ENCODE peak calls at places on chromosomes 4 and X, in five cellular contexts. U, A, Q, S and C are unnamed samples.

GRCh38 chrX:143437439-143437838 is 79.8 kb downstream of the SPANXN3 start:
- DNase-seq in S (no peak), U (peak), Q (no peak), A (no peak), C (peak)

GRCh38 chr4:169398294-169398693 is 127.5 kb upstream of the SH3RF1 start:
- DNase-seq in U (peak), A (peak), Q (no peak), S (no peak), C (no peak)

GRCh38 chrX:97616883-97617510 is 733.3 kb downstream of the RPA4 start:
- DNase-seq in A (peak), U (peak), S (no peak), Q (no peak), C (no peak)

GRCh38 chrX:105552395-105552794 is 269.9 kb upstream of the NRK start:
- DNase-seq in A (no peak), U (peak), S (no peak), Q (no peak), C (no peak)

GRCh38 chrX:43664708-43665107 is 8.6 kb downstream of the MAOA start:
- DNase-seq in A (no peak), U (no peak), S (no peak), Q (no peak), C (no peak)

GRCh38 chr4:140635606-140636005 is 66.8 kb upstream of the UCP1 start:
- DNase-seq in A (no peak), Q (peak), U (peak), S (no peak), C (peak)

GRCh38 chr4:121851354-121851753 is 18.9 kb downstream of the BBS7 start:
- DNase-seq in S (no peak), A (no peak), U (no peak), Q (no peak), C (no peak)

GRCh38 chrX:86806786-86807185 is 658.5 kb downstream of the DACH2 start:
- DNase-seq in Q (no peak), S (no peak), A (no peak), U (peak), C (peak)

GRCh38 chr4:53128959-53129358 is 236.9 kb downstream of the SCFD2 start:
- DNase-seq in A (no peak), S (no peak), U (no peak), Q (no peak), C (no peak)

GRCh38 chr4:40455340-40455902 is 120.3 kb downstream of the CHRNA9 start:
- DNase-seq in U (peak), A (no peak), S (no peak), Q (no peak), C (no peak)

GRCh38 chrX:144627947-144628346 is 619.4 kb upstream of the SPANXN1 start:
- DNase-seq in U (no peak), Q (no peak), S (no peak), A (no peak), C (no peak)

GRCh38 chr4:140851032-140851636 is 94.9 kb upstream of the TBC1D9 start:
- DNase-seq in A (no peak), S (no peak), U (peak), Q (peak), C (peak)

DNA sequence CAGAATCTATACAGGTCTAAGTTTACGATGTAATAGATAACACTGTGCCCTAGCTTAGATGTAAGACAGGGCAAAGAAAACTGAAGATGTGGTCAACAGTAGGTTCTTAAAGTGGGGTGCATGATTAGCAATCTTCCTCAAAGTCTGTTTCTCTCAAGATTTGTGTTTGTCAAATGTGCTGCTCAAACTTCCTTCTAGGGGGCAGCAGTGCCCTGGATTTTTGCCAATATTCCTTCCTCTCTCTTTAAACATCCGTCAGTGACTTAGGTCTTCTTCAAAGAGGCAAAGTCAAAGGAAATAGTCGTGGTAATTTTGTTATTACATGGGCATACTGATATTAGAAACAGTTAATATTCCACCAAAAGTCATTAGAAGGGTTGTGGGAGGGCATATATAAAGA is 4.2 kb upstream of the PDHA2 start:
- DNase-seq in S (no peak), A (no peak), Q (no peak), U (peak), C (peak)
- H3K4me3 ChIP-seq in S (no peak), A (no peak), Q (no peak), U (no peak), C (no peak)

DNA sequence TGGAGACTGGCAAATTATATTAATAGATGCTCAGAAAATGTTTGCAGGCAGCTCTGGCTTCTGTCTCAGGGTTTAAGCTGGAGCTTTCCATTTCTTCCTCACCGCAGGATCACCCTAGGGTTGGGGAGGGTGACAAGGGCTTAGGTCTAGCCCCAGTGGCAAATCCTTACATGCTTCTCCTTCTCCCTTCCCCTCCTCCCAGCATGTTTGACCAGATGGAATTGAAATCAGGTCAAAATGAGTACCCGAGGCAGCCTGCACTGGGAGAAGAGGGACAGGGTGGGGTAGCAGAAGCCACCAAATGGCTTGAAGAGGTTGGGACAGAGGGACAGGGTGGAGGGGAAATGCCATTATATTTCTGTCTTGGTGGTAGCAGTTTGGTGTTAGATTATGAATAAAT is 1.6 kb downstream of the TMEM35A start:
- DNase-seq in U (no peak), Q (no peak), A (no peak), S (no peak), C (no peak)
- H3K4me3 ChIP-seq in U (no peak), Q (peak), A (peak), S (no peak), C (peak)

GRCh38 chr4:931960-932712 is at the start of the genes GAK and TMEM175:
- DNase-seq in U (peak), Q (peak), S (peak), A (peak), C (peak)
- H3K4me3 ChIP-seq in U (peak), Q (peak), S (peak), A (peak), C (peak)

GRCh38 chr4:1792832-1793495 is at the start of gene FGFR3:
- DNase-seq in U (peak), S (no peak), A (no peak), Q (peak), C (peak)
- H3K4me3 ChIP-seq in U (peak), S (peak), A (peak), Q (peak), C (peak)

GRCh38 chr4:190016369-190017289 is 10.4 kb downstream of the FRG2 start:
- DNase-seq in S (no peak), U (no peak), Q (no peak), A (no peak), C (no peak)
- H3K4me3 ChIP-seq in S (no peak), U (no peak), Q (no peak), A (no peak), C (no peak)

GRCh38 chr4:152953514-152953913 is 17.4 kb downstream of the FHDC1 start:
- DNase-seq in Q (no peak), S (no peak), U (no peak), A (no peak), C (no peak)
- H3K4me3 ChIP-seq in Q (no peak), S (no peak), U (no peak), A (no peak), C (no peak)